ENCODE peak calls at places on chromosomes 3 and 15, in ten cellular contexts. H, Z, U, O, N, G, E, L, P and T are unnamed samples.

GRCh38 chr3:128491071-128491899 is 1.7 kb downstream of the GATA2 start:
- DNase-seq in H (no peak), Z (no peak), U (peak; percentile 28), O (no peak), N (no peak), G (no peak), E (peak; percentile 16), L (peak; percentile 15), P (no peak), T (no peak)

GRCh38 chr3:159764211-159765024 is 224.2 kb upstream of the IL12A start:
- DNase-seq in H (peak; percentile 81), Z (peak; percentile 64), U (peak; percentile 53), O (no peak), N (peak; percentile 70), G (peak; percentile 78), E (peak; percentile 68), L (no peak), P (no peak), T (peak; percentile 65)

GRCh38 chr3:177483182-177483967 is 286.1 kb upstream of the TBL1XR1 start:
- DNase-seq in H (no peak), Z (peak; percentile 94), U (no peak), O (no peak), N (no peak), G (no peak), E (no peak), L (peak; percentile 24), P (no peak), T (no peak)

GRCh38 chr3:69774029-69774428 is 34.8 kb downstream of the MITF start:
- DNase-seq in H (peak; percentile 18), Z (peak; percentile 37), U (no peak), O (no peak), N (no peak), G (no peak), E (peak; percentile 58), L (no peak), P (peak; percentile 35), T (no peak)

GRCh38 chr15:74124196-74124595 is 6.2 kb upstream of the ISLR2 start:
- DNase-seq in H (no peak), Z (no peak), U (no peak), O (no peak), N (no peak), G (no peak), E (no peak), L (no peak), P (no peak), T (no peak)

GRCh38 chr3:184715943-184716651 is 4.2 kb upstream of the MAGEF1 start:
- DNase-seq in H (peak; percentile 56), Z (no peak), U (no peak), O (no peak), N (peak; percentile 76), G (peak; percentile 59), E (no peak), L (no peak), P (no peak), T (no peak)

GRCh38 chr15:59622289-59622688 is 10.7 kb downstream of the GCNT3 start:
- DNase-seq in H (peak; percentile 41), Z (peak; percentile 80), U (peak; percentile 37), O (no peak), N (peak; percentile 18), G (peak; percentile 48), E (no peak), L (peak; percentile 59), P (no peak), T (peak; percentile 65)

GRCh38 chr3:196619213-196619612 is 20.3 kb upstream of the NRROS start:
- DNase-seq in H (peak; percentile 24), Z (no peak), U (no peak), O (no peak), N (no peak), G (no peak), E (no peak), L (no peak), P (no peak), T (no peak)

GRCh38 chr3:12663311-12663935 is 494 bp downstream of the RAF1 start:
- DNase-seq in H (no peak), Z (no peak), U (peak; percentile 66), O (no peak), N (no peak), G (peak; percentile 45), E (peak; percentile 49), L (peak; percentile 17), P (peak; percentile 56), T (peak; percentile 44)

GRCh38 chr3:41026394-41027177 is 172.7 kb upstream of the CTNNB1 start:
- DNase-seq in H (peak; percentile 90), Z (peak; percentile 8), U (peak; percentile 75), O (no peak), N (peak; percentile 58), G (peak; percentile 97), E (peak; percentile 81), L (peak; percentile 38), P (peak; percentile 35), T (no peak)

GRCh38 chr3:105561875-105562274 is 195.2 kb downstream of the ALCAM start:
- DNase-seq in H (no peak), Z (no peak), U (no peak), O (no peak), N (no peak), G (no peak), E (no peak), L (no peak), P (no peak), T (no peak)

GRCh38 chr15:74812533-74812932 is at the start of gene LMAN1L:
- DNase-seq in H (peak; percentile 47), Z (no peak), U (peak; percentile 70), O (no peak), N (no peak), G (peak; percentile 49), E (no peak), L (no peak), P (no peak), T (no peak)

GRCh38 chr15:66858423-66859207 is 156.6 kb downstream of the SMAD6 start:
- DNase-seq in H (peak; percentile 81), Z (no peak), U (no peak), O (no peak), N (no peak), G (peak; percentile 71), E (peak; percentile 2), L (no peak), P (no peak), T (no peak)

GRCh38 chr15:67359431-67360082 is 105.0 kb downstream of the IQCH start:
- DNase-seq in H (no peak), Z (no peak), U (no peak), O (no peak), N (no peak), G (no peak), E (no peak), L (no peak), P (no peak), T (no peak)

GRCh38 chr3:126413693-126414080 is 19.0 kb downstream of the CFAP100 start:
- DNase-seq in H (no peak), Z (no peak), U (no peak), O (no peak), N (no peak), G (no peak), E (no peak), L (no peak), P (no peak), T (no peak)

GRCh38 chr15:88166330-88166993 is 90.1 kb downstream of the NTRK3 start:
- DNase-seq in H (peak; percentile 7), Z (no peak), U (no peak), O (no peak), N (peak; percentile 17), G (peak; percentile 5), E (no peak), L (peak; percentile 10), P (no peak), T (no peak)

GRCh38 chr3:71428841-71429609 is 154.5 kb downstream of the FOXP1 start:
- DNase-seq in H (peak; percentile 51), Z (peak; percentile 95), U (no peak), O (no peak), N (peak; percentile 68), G (peak; percentile 72), E (peak; percentile 46), L (no peak), P (peak; percentile 51), T (no peak)

GRCh38 chr3:52119056-52119455 is 35.2 kb downstream of the POC1A start:
- DNase-seq in H (no peak), Z (no peak), U (no peak), O (no peak), N (no peak), G (no peak), E (no peak), L (peak; percentile 50), P (no peak), T (no peak)

GRCh38 chr3:13289771-13290285 is 130.3 kb downstream of the NUP210 start:
- DNase-seq in H (no peak), Z (no peak), U (no peak), O (no peak), N (no peak), G (no peak), E (no peak), L (no peak), P (no peak), T (no peak)

GRCh38 chr15:95141486-95141885 is 910.1 kb downstream of the MCTP2 start:
- DNase-seq in H (no peak), Z (peak; percentile 66), U (no peak), O (no peak), N (peak; percentile 26), G (peak; percentile 8), E (no peak), L (no peak), P (no peak), T (no peak)

GRCh38 chr3:36804295-36805055 is 40.1 kb upstream of the DCLK3 start:
- DNase-seq in H (no peak), Z (no peak), U (no peak), O (no peak), N (no peak), G (no peak), E (no peak), L (peak; percentile 62), P (no peak), T (peak; percentile 70)

GRCh38 chr3:113132571-113132996 is 78.8 kb upstream of the BOC start:
- DNase-seq in H (peak; percentile 29), Z (peak; percentile 38), U (no peak), O (no peak), N (peak; percentile 94), G (peak; percentile 43), E (no peak), L (no peak), P (no peak), T (no peak)
- TF ChIP-seq CTCF in H (no peak), Z (no peak), U (no peak), O (no peak), N (no peak), G (no peak), E (no peak), L (no peak), P (no peak), T (no peak)

GRCh38 chr15:51624022-51624421 is 1.5 kb upstream of the DMXL2 start:
- DNase-seq in H (no peak), Z (no peak), U (no peak), O (no peak), N (no peak), G (no peak), E (no peak), L (no peak), P (no peak), T (no peak)
- TF ChIP-seq CTCF in H (no peak), Z (no peak), U (no peak), O (no peak), N (no peak), G (no peak), E (no peak), L (no peak), P (no peak), T (no peak)

GRCh38 chr15:63403254-63403945 is 21.8 kb upstream of the CA12 start:
- DNase-seq in H (no peak), Z (no peak), U (no peak), O (no peak), N (no peak), G (no peak), E (no peak), L (no peak), P (no peak), T (no peak)
- TF ChIP-seq CTCF in H (no peak), Z (no peak), U (no peak), O (no peak), N (no peak), G (no peak), E (no peak), L (no peak), P (no peak), T (no peak)

GRCh38 chr3:27802425-27802824 is 80.3 kb upstream of the EOMES start:
- DNase-seq in H (no peak), Z (no peak), U (no peak), O (no peak), N (no peak), G (no peak), E (no peak), L (no peak), P (no peak), T (no peak)
- TF ChIP-seq CTCF in H (no peak), Z (no peak), U (no peak), O (no peak), N (no peak), G (no peak), E (no peak), L (no peak), P (no peak), T (no peak)